ENCODE peak calls at places on chromosomes 4 and X, in seven cellular contexts. T is PC-3, M is sigmoid colon, O is Peyer's patch, R is colonic mucosa, P is stomach, A is SK-N-SH. W is an unnamed sample. For H3K36me3, the result is how much of the 10 kb centered on the place peaks cover.

GRCh38 chr4:5458676-5459075 is 249.7 kb downstream of the EVC2 start:
- DNase-seq in M (no peak), T (no peak), A (no peak), R (no peak), O (no peak), P (no peak), W (no peak)

GRCh38 chrX:153875391-153876111 is 10.4 kb downstream of the L1CAM start:
- DNase-seq in R (peak), O (peak), T (peak), A (peak), P (peak), M (no peak), W (peak)

GRCh38 chr4:38663021-38663800 is 788 bp upstream of the KLF3 start:
- DNase-seq in A (no peak), M (peak), P (peak), R (peak), T (no peak), O (no peak), W (peak)

GRCh38 chr4:10196191-10196590 is 79.6 kb upstream of the WDR1 start:
- DNase-seq in M (no peak), T (no peak), P (no peak), O (no peak), A (no peak), R (no peak), W (no peak)

GRCh38 chrX:36431819-36432218 is 512.3 kb downstream of the CFAP47 start:
- DNase-seq in M (no peak), A (no peak), R (no peak), P (no peak), T (peak), O (no peak), W (no peak)

GRCh38 chr4:53055716-53056413 is 193.7 kb downstream of the RASL11B start:
- DNase-seq in P (no peak), M (no peak), T (no peak), R (no peak), O (no peak), A (no peak), W (no peak)

GRCh38 chrX:44071070-44071645 is 98.0 kb upstream of the NDP start:
- DNase-seq in R (no peak), O (no peak), T (no peak), M (no peak), A (no peak), P (no peak), W (no peak)

GRCh38 chr4:38694330-38694729 is 30.3 kb downstream of the KLF3 start:
- DNase-seq in O (no peak), P (no peak), M (no peak), A (no peak), T (no peak), R (no peak), W (no peak)

GRCh38 chr4:124851741-124852140 is 139.2 kb upstream of the ANKRD50 start:
- DNase-seq in O (no peak), T (peak), A (no peak), M (no peak), P (no peak), R (no peak), W (no peak)

GRCh38 chr4:3468154-3468553 is 5.0 kb downstream of the DOK7 start:
- DNase-seq in R (no peak), P (no peak), A (no peak), T (no peak), M (no peak), O (no peak), W (no peak)

GRCh38 chr4:167897116-167897515 is 195.2 kb upstream of the ANXA10 start:
- DNase-seq in A (peak), P (no peak), M (no peak), O (no peak), R (no peak), T (no peak), W (no peak)

GRCh38 chrX:136028383-136028984 is 43.2 kb downstream of the SLC9A6 start:
- DNase-seq in A (peak), M (no peak), O (no peak), R (no peak), P (no peak), T (peak), W (no peak)

GRCh38 chr4:139756391-139757180 is 91.0 kb downstream of the MGST2 start:
- DNase-seq in R (no peak), P (no peak), A (no peak), T (no peak), M (no peak), O (no peak), W (no peak)

GRCh38 chrX:2928127-2928582 is 984 bp downstream of the ARSD start:
- DNase-seq in A (peak), O (peak), R (peak), P (peak), M (peak), T (no peak), W (peak)

GRCh38 chr4:172953896-172954568 is 214.6 kb upstream of the GALNT7 start:
- DNase-seq in O (no peak), R (no peak), A (no peak), T (peak), M (no peak), P (no peak), W (no peak)

GRCh38 chrX:121122332-121122731 is 74.9 kb downstream of the GLUD2 start:
- DNase-seq in O (no peak), M (no peak), R (no peak), P (no peak), T (peak), A (no peak), W (no peak)

GRCh38 chr4:118941149-118941548 is 52.5 kb downstream of the SYNPO2 start:
- DNase-seq in O (no peak), M (peak), T (peak), A (no peak), R (no peak), P (no peak), W (peak)

GRCh38 chr4:182470215-182470614 is 227.0 kb downstream of the TENM3 start:
- DNase-seq in P (no peak), R (no peak), T (no peak), M (no peak), O (no peak), A (no peak), W (no peak)

GRCh38 chrX:68710870-68711576 is 63.6 kb downstream of the STARD8 start:
- DNase-seq in R (no peak), O (no peak), A (peak), M (peak), P (peak), T (peak), W (peak)

GRCh38 chrX:153782324-153782723 is 1.5 kb downstream of the SRPK3 start:
- DNase-seq in A (no peak), O (no peak), R (no peak), P (no peak), M (no peak), T (no peak), W (no peak)

GRCh38 chrX:115912372-115912897 is 258.1 kb upstream of the AGTR2 start:
- DNase-seq in A (no peak), M (no peak), O (no peak), P (no peak), T (peak), R (no peak), W (no peak)

GRCh38 chr4:78059524-78059889 is 2.4 kb downstream of the FRAS1 start:
- DNase-seq in T (peak), R (peak), P (peak), O (no peak), A (peak), M (peak), W (no peak)

GRCh38 chr4:102263024-102263787 is 82.1 kb downstream of the SLC39A8 start:
- DNase-seq in O (no peak), A (peak), T (peak), M (no peak), P (no peak), R (no peak), W (no peak)

GRCh38 chrX:72146527-72146926 is 14.8 kb upstream of the RTL5 start:
- DNase-seq in O (no peak), R (no peak), P (no peak), M (no peak), T (no peak), A (no peak), W (no peak)

GRCh38 chr4:30929649-30930048 is 209.5 kb downstream of the PCDH7 start:
- DNase-seq in O (no peak), R (no peak), A (no peak), P (no peak), T (no peak), M (no peak), W (no peak)

GRCh38 chr4:129014566-129015509 is 78.5 kb downstream of the SCLT1 start:
- DNase-seq in R (no peak), O (no peak), M (no peak), A (no peak), P (no peak), T (no peak), W (no peak)

GRCh38 chrX:72316408-72317079 is 10.8 kb upstream of the CITED1 start:
- DNase-seq in T (no peak), R (no peak), P (no peak), O (no peak), A (no peak), M (no peak), W (peak)

GRCh38 chr4:138235419-138235952 is 6.7 kb downstream of the SLC7A11 start:
- DNase-seq in T (peak), P (no peak), A (peak), O (no peak), M (no peak), R (no peak), W (no peak)

GRCh38 chr4:58587856-58588255 is 1477.7 kb upstream of the IGFBP7 start:
- DNase-seq in P (no peak), A (no peak), M (no peak), R (no peak), T (peak), O (no peak), W (no peak)

GRCh38 chr4:173056271-173056670 is 112.3 kb upstream of the GALNT7 start:
- DNase-seq in R (no peak), M (no peak), P (no peak), T (no peak), O (no peak), A (no peak), W (no peak)

GRCh38 chr4:83618431-83618830 is 82.5 kb downstream of the GPAT3 start:
- DNase-seq in P (peak), T (peak), M (no peak), R (peak), O (no peak), A (no peak), W (no peak)

GRCh38 chr4:181823183-181823582 is 420.0 kb upstream of the TENM3 start:
- DNase-seq in R (no peak), M (no peak), P (no peak), O (no peak), A (no peak), T (no peak), W (no peak)

GRCh38 chr4:15240764-15241163 is 187.1 kb upstream of the C1QTNF7 start:
- DNase-seq in M (no peak), O (no peak), P (no peak), R (no peak), A (no peak), T (peak), W (no peak)

GRCh38 chr4:151169223-151169622 is 69.8 kb downstream of the RPS3A start:
- DNase-seq in O (peak), P (peak), M (peak), R (peak), A (peak), T (no peak), W (peak)

GRCh38 chr4:109803924-109804571 is 2.2 kb upstream of the CFI start:
- DNase-seq in O (no peak), P (no peak), A (peak), T (peak), M (no peak), R (no peak), W (no peak)

GRCh38 chr4:81783565-81783964 is 311.9 kb upstream of the RASGEF1B start:
- DNase-seq in R (no peak), T (no peak), A (no peak), M (no peak), O (no peak), P (no peak), W (no peak)
- H3K36me3 ChIP-seq in R (under half), T (under half), A (under half), M (under half), O (under half), P (under half), W (under half)

GRCh38 chr4:91116861-91117260 is 989.7 kb downstream of the CCSER1 start:
- DNase-seq in A (peak), M (no peak), P (no peak), O (no peak), R (no peak), T (peak), W (no peak)
- TF ChIP-seq CTCF in A (peak), M (no peak), P (no peak), O (no peak), R (no peak), T (peak), W (no peak)

GRCh38 chr4:88722276-88722780 is 24.7 kb upstream of the NAP1L5 start:
- DNase-seq in P (no peak), A (no peak), R (no peak), O (no peak), T (no peak), M (no peak), W (no peak)

GRCh38 chr4:88718098-88718497 is 20.5 kb upstream of the NAP1L5 start:
- DNase-seq in O (no peak), P (no peak), A (no peak), R (no peak), M (no peak), T (no peak), W (no peak)

GRCh38 chr4:88722828-88723227 is 25.2 kb upstream of the NAP1L5 start:
- DNase-seq in M (no peak), R (no peak), T (no peak), A (no peak), P (no peak), O (no peak), W (no peak)

GRCh38 chr4:88719381-88719780 is 21.8 kb upstream of the NAP1L5 start:
- DNase-seq in A (no peak), P (no peak), T (no peak), R (no peak), M (no peak), O (no peak), W (no peak)

GRCh38 chr4:88720749-88721428 is 23.3 kb upstream of the NAP1L5 start:
- DNase-seq in T (no peak), P (no peak), R (no peak), A (no peak), M (no peak), O (no peak), W (no peak)
- H3K36me3 ChIP-seq in T (under half), P (half or more), R (under half), A (under half), M (under half), O (under half), W (under half)

GRCh38 chrX:50920132-50920531 is 9.6 kb downstream of the BMP15 start:
- DNase-seq in O (no peak), T (peak), M (no peak), P (no peak), A (no peak), R (no peak), W (no peak)
- TF ChIP-seq CTCF in O (no peak), T (peak), M (no peak), P (no peak), A (peak), R (peak), W (no peak)

DNA sequence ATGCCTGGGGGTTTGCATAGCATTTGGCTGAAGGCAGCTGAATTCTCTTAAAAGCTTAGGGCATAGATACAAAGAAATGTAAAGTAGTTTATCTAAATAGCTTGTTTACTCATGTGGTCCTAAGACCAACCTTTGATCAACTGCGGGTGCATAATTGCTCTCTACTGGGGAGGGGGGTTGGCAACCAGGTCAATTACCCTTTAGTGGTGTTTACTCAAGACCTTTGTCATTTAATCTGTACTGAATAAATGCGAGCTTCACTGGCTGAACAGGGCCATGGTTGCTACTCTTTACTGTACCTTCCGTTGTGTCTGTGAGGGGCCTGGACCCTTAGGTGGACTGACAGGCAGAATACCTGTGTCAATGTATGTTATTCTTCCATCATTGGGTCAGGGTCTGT is 102.7 kb upstream of the FAM9C start:
- DNase-seq in T (no peak), R (no peak), M (no peak), O (no peak), A (no peak), P (no peak), W (no peak)
- H3K36me3 ChIP-seq in T (under half), R (under half), M (under half), O (under half), A (under half), P (under half), W (under half)

GRCh38 chrX:47992669-47993068 is 11.1 kb downstream of the ZNF182 start:
- DNase-seq in A (no peak), R (no peak), P (no peak), O (no peak), T (no peak), M (no peak), W (no peak)
- TF ChIP-seq CTCF in A (no peak), R (no peak), P (no peak), O (no peak), T (no peak), M (no peak), W (no peak)

DNA sequence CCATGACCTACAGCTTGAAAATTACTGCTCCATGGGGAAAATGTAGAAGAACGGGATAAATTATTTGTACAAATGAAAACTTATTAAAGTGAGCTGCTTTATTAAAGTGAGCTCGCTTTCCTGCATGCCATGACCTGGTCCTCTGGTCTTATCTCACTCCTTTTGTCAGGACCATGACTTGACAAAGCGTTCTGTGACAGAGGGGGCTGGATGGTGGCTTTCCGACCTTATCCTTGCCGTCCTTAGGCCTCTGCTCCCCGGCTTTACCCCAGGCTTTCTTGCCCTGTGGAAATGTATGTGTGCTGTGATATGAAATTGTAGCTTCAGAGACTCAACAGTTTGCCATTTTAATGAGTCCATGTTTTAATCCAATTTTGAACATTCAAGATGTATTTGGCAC is 44.0 kb upstream of the FBXW7 start:
- DNase-seq in T (no peak), M (no peak), A (no peak), O (no peak), P (no peak), R (no peak), W (no peak)
- H3K36me3 ChIP-seq in T (under half), M (under half), A (under half), O (under half), P (under half), R (under half), W (under half)

W was measured in ovary.